ENCODE peak calls at places on chromosomes 12 and 14, in ten cellular contexts. Z, X, F, C, R, Y, Q, U, D and W are unnamed samples.

GRCh38 chr12:124744659-124745467 is 118.8 kb downstream of the SCARB1 start:
- DNase-seq in Y (no peak), Z (no peak), U (no peak), C (no peak), Q (no peak), R (peak), F (no peak), X (peak), D (no peak), W (no peak)

GRCh38 chr12:104011265-104011664 is 38.7 kb downstream of the GLT8D2 start:
- DNase-seq in U (peak), X (peak), C (no peak), F (peak), R (no peak), D (no peak), Y (peak), Z (no peak), Q (no peak), W (no peak)

GRCh38 chr12:112852127-112852526 is 54.6 kb upstream of the OAS1 start:
- DNase-seq in Y (no peak), R (no peak), Q (no peak), F (no peak), U (no peak), D (no peak), Z (no peak), C (no peak), X (no peak), W (no peak)

GRCh38 chr14:105472496-105472991 is 2.1 kb upstream of the CRIP2 start:
- DNase-seq in Y (no peak), X (no peak), D (no peak), R (no peak), Z (peak), C (no peak), Q (no peak), F (no peak), U (no peak), W (no peak)

GRCh38 chr12:122981036-122981471 is 573 bp downstream of the ARL6IP4 start:
- DNase-seq in F (no peak), D (peak), X (no peak), R (no peak), Q (no peak), Y (no peak), Z (no peak), U (no peak), C (no peak), W (no peak)

GRCh38 chr12:8078400-8078799 is 3.7 kb upstream of the NECAP1 start:
- DNase-seq in R (no peak), F (peak), X (no peak), C (peak), Q (no peak), U (peak), Z (no peak), Y (peak), D (peak), W (no peak)

GRCh38 chr14:101719045-101719645 is 42.4 kb upstream of the PPP2R5C start:
- DNase-seq in X (no peak), R (peak), Z (no peak), U (no peak), C (no peak), Q (no peak), Y (no peak), F (no peak), D (no peak), W (no peak)

GRCh38 chr14:84646791-84647500 is 883.0 kb upstream of the FLRT2 start:
- DNase-seq in C (no peak), X (no peak), U (no peak), Y (no peak), F (peak), D (no peak), Z (no peak), Q (no peak), R (no peak), W (no peak)

GRCh38 chr12:27751386-27752047 is 28.5 kb upstream of the KLHL42 start:
- DNase-seq in Z (no peak), F (no peak), D (no peak), Y (no peak), X (no peak), U (no peak), R (peak), C (no peak), Q (no peak), W (no peak)

GRCh38 chr12:92046557-92046956 is 99.1 kb downstream of the BTG1 start:
- DNase-seq in X (no peak), Q (no peak), U (no peak), D (no peak), Y (no peak), C (no peak), Z (no peak), F (no peak), R (no peak), W (no peak)

GRCh38 chr12:615620-616019 is 47.6 kb downstream of the NINJ2 start:
- DNase-seq in Z (peak), X (no peak), U (no peak), R (no peak), Y (no peak), D (no peak), Q (no peak), F (no peak), C (no peak), W (no peak)

GRCh38 chr14:97415907-97416306 is 618.7 kb downstream of the VRK1 start:
- DNase-seq in D (no peak), R (no peak), F (no peak), Q (no peak), X (no peak), Y (no peak), U (no peak), Z (no peak), C (no peak), W (no peak)

GRCh38 chr14:53192023-53192422 is 38.9 kb upstream of the DDHD1 start:
- DNase-seq in D (no peak), C (no peak), Z (no peak), R (no peak), Q (no peak), U (no peak), F (no peak), X (no peak), Y (no peak), W (no peak)

GRCh38 chr14:102138935-102139247 is 806 bp upstream of the WDR20 start:
- DNase-seq in D (no peak), U (no peak), X (peak), C (no peak), Z (no peak), F (no peak), Q (no peak), Y (no peak), R (no peak), W (no peak)

GRCh38 chr14:80055912-80056801 is 155.1 kb downstream of the DIO2 start:
- DNase-seq in Y (peak), U (peak), C (peak), D (no peak), Z (no peak), R (no peak), X (peak), F (peak), Q (no peak), W (no peak)

GRCh38 chr12:27525373-27525772 is 1.4 kb downstream of the PPFIBP1 start:
- DNase-seq in X (peak), C (no peak), Q (no peak), R (no peak), U (peak), D (no peak), Z (no peak), Y (no peak), F (peak), W (no peak)

GRCh38 chr12:102300824-102301461 is 103.3 kb upstream of the PMCH start:
- DNase-seq in F (peak), C (no peak), X (peak), U (peak), Y (no peak), Z (no peak), R (no peak), Q (no peak), D (no peak), W (no peak)
- TF ChIP-seq CTCF in F (peak), C (no peak), X (peak), U (peak), Y (peak), Z (peak), R (peak), Q (no peak), D (no peak), W (no peak)

DNA sequence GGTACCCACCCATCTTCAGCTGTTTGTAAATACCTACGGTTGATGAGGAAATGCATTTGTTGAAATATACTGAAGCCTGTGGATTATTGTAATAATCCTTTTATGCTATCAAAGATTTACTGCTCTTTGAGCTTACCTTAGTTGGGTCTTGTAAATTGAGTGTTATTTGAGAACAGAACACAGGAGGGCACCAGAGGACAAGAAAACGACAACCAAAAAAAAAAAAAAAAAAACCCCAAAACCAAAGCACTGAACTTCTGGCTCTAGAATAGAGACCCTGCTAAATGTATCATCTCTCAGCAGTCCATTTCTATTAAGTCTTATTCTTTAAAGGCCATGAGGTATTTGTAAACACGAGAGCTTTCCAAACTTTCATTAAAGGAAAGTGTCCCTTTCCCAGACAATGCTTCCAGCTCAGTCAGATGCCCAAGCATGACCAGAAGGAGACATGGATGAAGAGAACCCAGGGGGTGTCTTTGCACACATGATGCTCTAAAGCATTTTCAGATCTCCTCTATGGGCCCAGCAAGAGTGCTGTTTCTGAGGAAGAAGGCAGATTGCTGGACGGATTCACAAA is 763.9 kb downstream of the NRXN3 start:
- DNase-seq in Q (no peak), U (peak), F (peak), C (peak), Y (peak), X (peak), D (no peak), Z (no peak), R (no peak), W (no peak)
- TF ChIP-seq CTCF in Q (peak), U (peak), F (peak), C (peak), Y (peak), X (peak), D (no peak), Z (peak), R (no peak), W (no peak)

DNA sequence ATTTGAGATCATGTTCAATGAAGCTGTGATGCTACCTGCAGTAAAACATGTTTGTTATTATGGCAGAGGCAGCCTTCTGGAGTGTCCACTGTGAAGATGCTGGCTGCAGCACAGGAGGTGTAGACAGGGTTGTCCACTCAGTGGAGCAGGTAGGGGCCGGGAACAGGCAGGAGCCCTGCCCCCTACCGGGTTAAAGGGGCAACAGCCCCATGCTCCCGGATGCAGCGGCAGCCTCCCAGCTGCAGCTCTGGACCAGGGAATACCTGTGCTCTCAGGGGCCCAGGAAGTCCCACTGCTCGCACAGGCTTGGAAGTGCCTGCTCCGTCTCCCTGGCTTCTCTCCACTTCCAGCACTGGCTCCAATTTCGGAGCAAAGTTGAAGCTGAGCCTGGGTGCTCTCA is 401.6 kb downstream of the FOXG1 start:
- DNase-seq in X (no peak), Q (no peak), D (no peak), C (no peak), Y (no peak), U (no peak), F (no peak), Z (no peak), R (no peak), W (no peak)
- TF ChIP-seq CTCF in X (no peak), Q (no peak), D (no peak), C (no peak), Y (no peak), U (no peak), F (no peak), Z (no peak), R (no peak), W (no peak)

GRCh38 chr14:46663382-46663781 is 11.8 kb upstream of the RPL10L start:
- DNase-seq in D (no peak), F (no peak), R (no peak), C (no peak), U (no peak), Q (no peak), X (no peak), Y (no peak), Z (no peak), W (no peak)

DNA sequence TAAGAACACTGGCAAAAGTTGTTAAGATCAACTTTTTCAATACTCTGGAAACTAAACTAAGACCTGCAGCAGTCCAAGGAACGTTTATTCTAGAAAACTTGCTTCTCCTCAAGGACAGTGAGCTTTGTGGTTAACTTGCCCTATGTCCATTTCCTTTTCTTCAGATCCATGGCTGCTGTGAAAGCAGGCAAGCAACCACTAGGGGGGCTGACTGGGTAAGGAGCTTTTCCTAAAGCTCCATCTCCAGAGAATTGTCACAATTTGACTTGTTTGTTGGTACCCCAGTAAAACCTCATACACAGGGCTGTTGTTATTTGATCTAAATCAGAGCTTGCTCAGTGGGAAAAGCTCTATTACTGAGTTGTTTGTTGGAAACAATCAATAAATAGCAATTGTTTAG is 10.1 kb upstream of the RPL10L start:
- DNase-seq in R (no peak), D (no peak), F (no peak), U (no peak), Q (no peak), X (no peak), C (no peak), Y (no peak), Z (no peak), W (no peak)
- TF ChIP-seq CTCF in R (no peak), D (no peak), F (peak), U (no peak), Q (peak), X (no peak), C (peak), Y (no peak), Z (no peak), W (no peak)

GRCh38 chr14:81970307-81970706 is 436.7 kb upstream of the SEL1L start:
- DNase-seq in F (no peak), X (no peak), Z (no peak), Q (no peak), C (no peak), D (no peak), R (no peak), U (no peak), Y (no peak), W (no peak)

GRCh38 chr14:81974543-81974942 is 440.9 kb upstream of the SEL1L start:
- DNase-seq in U (no peak), R (no peak), Q (no peak), F (no peak), Z (no peak), D (no peak), X (no peak), C (no peak), Y (no peak), W (no peak)
- TF ChIP-seq CTCF in U (no peak), R (no peak), Q (no peak), F (no peak), Z (no peak), D (no peak), X (no peak), C (no peak), Y (no peak), W (no peak)